ENCODE peak calls at places on chromosome 2, in four cellular contexts. One of them, this sample, is unnamed.

GRCh38 chr2:113041871-113042270 is 10.8 kb downstream of the IL36B start:
- DNase-seq in GM12878: no peak
- DNase-seq in K562: no peak
- DNase-seq in HEK293T: peak
- DNase-seq in this sample: no peak

GRCh38 chr2:33240178-33240577 is 236.3 kb upstream of the RASGRP3 start:
- DNase-seq in GM12878: no peak
- DNase-seq in K562: no peak
- DNase-seq in HEK293T: no peak
- DNase-seq in this sample: peak

GRCh38 chr2:20931346-20931745 is 108.4 kb upstream of the LDAH start:
- DNase-seq in K562: no peak
- DNase-seq in GM12878: no peak
- DNase-seq in HEK293T: no peak
- DNase-seq in this sample: no peak

GRCh38 chr2:48356701-48357322 is 173.1 kb upstream of the STON1 start:
- DNase-seq in GM12878: no peak
- DNase-seq in HEK293T: no peak
- DNase-seq in K562: peak
- DNase-seq in this sample: no peak

GRCh38 chr2:189204322-189204941 is 24.9 kb upstream of the COL5A2 start:
- DNase-seq in HEK293T: no peak
- DNase-seq in K562: no peak
- DNase-seq in GM12878: no peak
- DNase-seq in this sample: no peak

GRCh38 chr2:234421-234820 is 29.4 kb downstream of the SH3YL1 start:
- DNase-seq in GM12878: no peak
- DNase-seq in HEK293T: no peak
- DNase-seq in K562: no peak
- DNase-seq in this sample: peak

GRCh38 chr2:82254728-82255127 is 1950.2 kb upstream of the LRRTM1 start:
- DNase-seq in K562: no peak
- DNase-seq in HEK293T: no peak
- DNase-seq in GM12878: no peak
- DNase-seq in this sample: no peak

GRCh38 chr2:54520687-54521086 is 64.6 kb downstream of the SPTBN1 start:
- DNase-seq in K562: no peak
- DNase-seq in GM12878: no peak
- DNase-seq in HEK293T: no peak
- DNase-seq in this sample: no peak

GRCh38 chr2:1420746-1421480 is 7.7 kb downstream of the TPO start:
- DNase-seq in GM12878: no peak
- DNase-seq in K562: no peak
- DNase-seq in HEK293T: no peak
- DNase-seq in this sample: no peak

GRCh38 chr2:102147935-102148334 is 5.4 kb downstream of the IL1R1 start:
- DNase-seq in K562: no peak
- DNase-seq in GM12878: no peak
- DNase-seq in HEK293T: no peak
- DNase-seq in this sample: no peak

GRCh38 chr2:62501794-62502500 is 4.0 kb downstream of the TMEM17 start:
- DNase-seq in HEK293T: no peak
- DNase-seq in GM12878: no peak
- DNase-seq in K562: peak
- DNase-seq in this sample: no peak

GRCh38 chr2:28166956-28167355 is 225.7 kb upstream of the FOSL2 start:
- DNase-seq in K562: no peak
- DNase-seq in HEK293T: no peak
- DNase-seq in GM12878: no peak
- DNase-seq in this sample: no peak

GRCh38 chr2:6103372-6103771 is 411.2 kb downstream of the SOX11 start:
- DNase-seq in GM12878: no peak
- DNase-seq in K562: no peak
- DNase-seq in HEK293T: no peak
- DNase-seq in this sample: no peak

GRCh38 chr2:235421618-235422017 is 72.2 kb upstream of the AGAP1 start:
- DNase-seq in HEK293T: no peak
- DNase-seq in GM12878: no peak
- DNase-seq in K562: no peak
- DNase-seq in this sample: no peak

GRCh38 chr2:105179469-105180372 is 61.8 kb upstream of the GPR45 start:
- DNase-seq in K562: peak
- DNase-seq in GM12878: no peak
- DNase-seq in HEK293T: peak
- DNase-seq in this sample: peak

GRCh38 chr2:32262105-32262504 is 2.6 kb downstream of the NLRC4 start:
- DNase-seq in HEK293T: no peak
- DNase-seq in GM12878: no peak
- DNase-seq in K562: no peak
- DNase-seq in this sample: no peak

GRCh38 chr2:159506179-159506578 is 110.2 kb downstream of the BAZ2B start:
- DNase-seq in K562: no peak
- DNase-seq in GM12878: no peak
- DNase-seq in HEK293T: no peak
- DNase-seq in this sample: no peak

GRCh38 chr2:186059096-186059495 is 320.5 kb downstream of the FSIP2 start:
- DNase-seq in HEK293T: no peak
- DNase-seq in GM12878: no peak
- DNase-seq in K562: no peak
- DNase-seq in this sample: no peak

GRCh38 chr2:240162531-240162930 is 22.1 kb upstream of the OTOS start:
- DNase-seq in GM12878: no peak
- DNase-seq in K562: no peak
- DNase-seq in HEK293T: no peak
- DNase-seq in this sample: no peak

GRCh38 chr2:223841436-223842180 is 4.2 kb upstream of the AP1S3 start:
- DNase-seq in HEK293T: no peak
- DNase-seq in GM12878: no peak
- DNase-seq in K562: no peak
- DNase-seq in this sample: no peak

GRCh38 chr2:120465989-120466703 is 120.2 kb downstream of the INHBB start:
- DNase-seq in GM12878: no peak
- DNase-seq in K562: no peak
- DNase-seq in HEK293T: no peak
- DNase-seq in this sample: peak

GRCh38 chr2:69977208-69977607 is 15.8 kb upstream of the ASPRV1 start:
- DNase-seq in HEK293T: no peak
- DNase-seq in GM12878: no peak
- DNase-seq in K562: no peak
- DNase-seq in this sample: no peak

GRCh38 chr2:20052872-20053281 is 1.4 kb upstream of the LAPTM4A start:
- DNase-seq in HEK293T: peak
- DNase-seq in GM12878: no peak
- DNase-seq in K562: peak
- DNase-seq in this sample: no peak

GRCh38 chr2:216430811-216431210 is 18.5 kb downstream of the SMARCAL1 start:
- DNase-seq in K562: no peak
- DNase-seq in GM12878: no peak
- DNase-seq in HEK293T: no peak
- DNase-seq in this sample: no peak

GRCh38 chr2:43707255-43707654 is 31.0 kb upstream of the C1GALT1C1L start:
- DNase-seq in HEK293T: no peak
- DNase-seq in GM12878: no peak
- DNase-seq in K562: peak
- DNase-seq in this sample: no peak

GRCh38 chr2:175167792-175168563 is at the start of gene ATF2:
- DNase-seq in K562: peak
- DNase-seq in GM12878: peak
- DNase-seq in HEK293T: peak
- DNase-seq in this sample: peak

GRCh38 chr2:175169191-175169590 is 1.2 kb upstream of the ATF2 start:
- DNase-seq in K562: no peak
- DNase-seq in HEK293T: no peak
- DNase-seq in GM12878: no peak
- DNase-seq in this sample: no peak

GRCh38 chr2:175166216-175166824 is 1.7 kb downstream of the ATF2 start:
- DNase-seq in GM12878: no peak
- DNase-seq in HEK293T: no peak
- DNase-seq in K562: no peak
- DNase-seq in this sample: no peak

GRCh38 chr2:175168564-175168945 is 552 bp upstream of the ATF2 start:
- DNase-seq in K562: no peak
- DNase-seq in GM12878: no peak
- DNase-seq in HEK293T: no peak
- DNase-seq in this sample: no peak

GRCh38 chr2:175167076-175167791 is 769 bp downstream of the ATF2 start:
- DNase-seq in GM12878: no peak
- DNase-seq in K562: peak
- DNase-seq in HEK293T: peak
- DNase-seq in this sample: peak
- TF ChIP-seq FOXK2 in GM12878: no peak
- TF ChIP-seq FOXK2 in K562: no peak
- TF ChIP-seq FOXK2 in HEK293T: no peak
- TF ChIP-seq FOXK2 in this sample: no peak

DNA sequence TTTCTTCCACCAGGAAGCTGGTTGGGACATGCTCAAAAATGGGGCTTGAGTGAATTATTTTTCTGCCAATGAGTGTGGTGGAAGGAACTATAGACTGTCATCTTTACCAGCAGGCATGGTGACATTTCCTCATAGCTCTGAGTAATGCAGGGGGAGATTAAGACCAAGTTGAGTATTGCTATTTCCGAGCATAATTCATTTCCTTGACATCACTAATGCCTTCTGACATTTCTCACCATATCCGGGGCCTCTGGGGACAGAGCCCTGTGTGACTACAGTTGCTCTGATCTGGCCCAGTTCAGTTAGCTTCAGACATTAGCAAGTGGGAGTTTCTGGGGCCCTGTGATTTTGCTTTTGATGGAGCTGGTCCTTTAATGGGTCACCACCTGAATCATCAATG is 410.4 kb downstream of the MEIS1 start:
- DNase-seq in K562: no peak
- DNase-seq in HEK293T: no peak
- DNase-seq in GM12878: no peak
- DNase-seq in this sample: no peak
- TF ChIP-seq FOXK2 in K562: no peak
- TF ChIP-seq FOXK2 in HEK293T: no peak
- TF ChIP-seq FOXK2 in GM12878: no peak
- TF ChIP-seq FOXK2 in this sample: no peak

DNA sequence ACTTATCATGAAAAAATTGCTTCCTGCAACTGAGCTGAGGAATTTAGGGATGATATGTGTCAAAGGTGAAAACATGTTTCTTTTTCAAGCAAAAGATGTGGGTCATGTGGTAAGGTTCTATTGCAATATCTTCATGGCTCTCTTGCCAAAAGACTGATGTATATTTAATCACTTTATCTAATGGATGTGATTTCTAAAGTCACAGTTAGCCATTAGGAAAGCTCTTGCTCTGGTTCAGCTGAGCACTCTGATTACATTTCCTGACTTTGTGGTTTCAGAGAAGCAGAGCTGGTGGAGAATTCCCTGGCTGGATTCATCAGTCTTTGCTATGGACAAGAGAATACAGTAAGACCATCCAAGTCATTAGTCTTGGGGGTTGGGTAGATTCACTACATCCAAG is 24.4 kb downstream of the SCN9A start:
- DNase-seq in HEK293T: no peak
- DNase-seq in GM12878: no peak
- DNase-seq in K562: no peak
- DNase-seq in this sample: no peak
- TF ChIP-seq FOXK2 in HEK293T: no peak
- TF ChIP-seq FOXK2 in GM12878: no peak
- TF ChIP-seq FOXK2 in K562: no peak
- TF ChIP-seq FOXK2 in this sample: no peak

GRCh38 chr2:100269889-100270288 is 52.4 kb downstream of the LONRF2 start:
- DNase-seq in HEK293T: no peak
- DNase-seq in K562: no peak
- DNase-seq in GM12878: no peak
- DNase-seq in this sample: no peak

GRCh38 chr2:100268986-100269385 is 53.3 kb downstream of the LONRF2 start:
- DNase-seq in GM12878: no peak
- DNase-seq in HEK293T: no peak
- DNase-seq in K562: no peak
- DNase-seq in this sample: no peak

GRCh38 chr2:100271210-100271609 is 51.1 kb downstream of the LONRF2 start:
- DNase-seq in K562: no peak
- DNase-seq in HEK293T: no peak
- DNase-seq in GM12878: no peak
- DNase-seq in this sample: no peak

GRCh38 chr2:100272848-100273329 is 49.4 kb downstream of the LONRF2 start:
- DNase-seq in HEK293T: no peak
- DNase-seq in GM12878: no peak
- DNase-seq in K562: no peak
- DNase-seq in this sample: no peak

DNA sequence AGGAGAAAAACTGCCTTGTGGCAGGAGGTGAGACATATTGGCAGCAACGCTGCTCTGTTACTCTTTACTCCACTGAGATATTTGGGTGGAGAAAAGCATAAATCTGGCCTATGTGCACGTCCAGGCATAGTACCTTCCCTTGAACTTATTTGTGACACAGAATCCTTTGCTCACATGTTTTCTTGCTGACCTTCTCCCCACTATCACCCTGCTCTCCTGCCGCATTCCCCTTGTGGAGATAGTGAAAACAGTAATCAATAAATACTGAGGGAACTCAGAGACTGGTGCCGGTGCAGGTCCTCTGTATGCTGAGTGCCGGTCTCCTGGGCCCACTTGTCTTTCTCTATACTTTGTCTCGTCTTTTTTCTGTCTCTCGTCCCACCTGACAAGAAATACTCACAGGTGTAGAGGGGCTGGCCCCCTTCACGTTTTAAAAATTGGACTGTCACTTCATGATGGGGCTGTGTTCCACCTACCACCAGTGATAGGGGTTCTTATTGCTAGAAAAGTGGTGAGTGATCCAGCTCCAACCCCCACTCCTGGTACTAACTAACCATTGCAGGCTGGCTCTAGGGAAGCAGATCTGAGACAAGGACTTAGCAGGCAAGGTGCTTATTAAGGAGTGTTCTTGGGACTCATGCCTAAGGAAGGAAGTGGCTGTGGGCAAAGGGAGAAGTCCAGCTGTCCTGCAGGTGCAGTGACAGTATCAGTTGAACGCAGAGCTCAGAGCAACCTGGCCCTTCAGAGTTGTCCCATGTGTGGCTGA is 51.7 kb downstream of the LONRF2 start:
- DNase-seq in HEK293T: no peak
- DNase-seq in K562: no peak
- DNase-seq in GM12878: no peak
- DNase-seq in this sample: no peak
- TF ChIP-seq FOXK2 in HEK293T: no peak
- TF ChIP-seq FOXK2 in K562: no peak
- TF ChIP-seq FOXK2 in GM12878: no peak
- TF ChIP-seq FOXK2 in this sample: no peak